ENCODE peak calls at places on chromosomes 11 and 22, in nine cellular contexts. J, D, Y, C, S, K, L, R and A are unnamed samples. For H3K9me3 and H3K4me1, the result is how much of the 10 kb centered on the place peaks cover.

GRCh38 chr22:18032455-18033101 is 8.2 kb upstream of the MICAL3 start:
- DNase-seq in J (no peak), K (no peak), R (no peak), C (no peak), L (no peak), Y (peak), S (no peak), D (peak), A (peak)

GRCh38 chr11:67694875-67695555 is 20.6 kb upstream of the ALDH3B2 start:
- DNase-seq in D (no peak), R (no peak), C (no peak), Y (no peak), S (no peak), K (no peak), L (no peak), J (no peak), A (no peak)

GRCh38 chr11:21485426-21485825 is 707.5 kb upstream of the ANO5 start:
- DNase-seq in J (no peak), C (no peak), L (no peak), D (no peak), S (no peak), R (no peak), K (no peak), Y (no peak), A (no peak)

GRCh38 chr11:126304457-126305072 is 705 bp downstream of the DCPS start:
- DNase-seq in S (no peak), J (peak), D (no peak), L (no peak), C (no peak), K (no peak), Y (no peak), R (no peak), A (no peak)

GRCh38 chr22:31124290-31124689 is 1.5 kb downstream of the INPP5J start:
- DNase-seq in L (no peak), S (no peak), R (no peak), C (no peak), D (peak), Y (no peak), J (no peak), K (peak), A (no peak)

GRCh38 chr22:36162127-36163034 is 1.8 kb upstream of the APOL3 start:
- DNase-seq in C (no peak), R (no peak), K (no peak), L (no peak), S (no peak), D (no peak), Y (no peak), J (peak), A (no peak)

GRCh38 chr11:11262171-11262920 is 90.7 kb downstream of the CSNK2A3 start:
- DNase-seq in K (no peak), J (peak), R (no peak), D (no peak), L (no peak), Y (no peak), S (no peak), C (no peak), A (no peak)

GRCh38 chr11:105667441-105667840 is 57.6 kb downstream of the GRIA4 start:
- DNase-seq in C (no peak), K (no peak), R (no peak), S (no peak), D (no peak), J (no peak), Y (no peak), L (no peak), A (no peak)

GRCh38 chr11:3218483-3219280 is at the start of gene MRGPRG:
- DNase-seq in D (no peak), C (no peak), Y (no peak), R (no peak), S (peak), L (no peak), J (no peak), K (peak), A (peak)

GRCh38 chr11:92854952-92855351 is 114.5 kb upstream of the MTNR1B start:
- DNase-seq in D (no peak), L (no peak), Y (no peak), R (no peak), K (no peak), C (no peak), J (no peak), S (no peak), A (no peak)

GRCh38 chr11:48272551-48273080 is 9.0 kb downstream of the OR4X1 start:
- DNase-seq in J (no peak), C (no peak), L (no peak), K (no peak), Y (no peak), S (no peak), D (no peak), R (no peak), A (no peak)

GRCh38 chr11:113540416-113541330 is 65.5 kb upstream of the DRD2 start:
- DNase-seq in K (no peak), R (no peak), C (peak), Y (no peak), L (no peak), D (no peak), J (no peak), S (no peak), A (no peak)

GRCh38 chr11:125129316-125129990 is 18.0 kb upstream of the TMEM218 start:
- DNase-seq in L (no peak), S (no peak), Y (no peak), J (no peak), K (no peak), D (no peak), R (no peak), C (no peak), A (no peak)
- H3K9me3 ChIP-seq in L (under half), S (under half), Y (under half), J (under half), K (under half), D (under half), R (under half), C (under half), A (under half)

GRCh38 chr11:118439656-118440055 is 3.4 kb downstream of the KMT2A start:
- DNase-seq in C (no peak), K (no peak), S (no peak), Y (no peak), R (no peak), D (no peak), L (no peak), J (no peak), A (no peak)
- H3K4me1 ChIP-seq in C (half or more), K (under half), S (under half), Y (under half), R (half or more), D (under half), L (under half), J (under half), A (under half)

DNA sequence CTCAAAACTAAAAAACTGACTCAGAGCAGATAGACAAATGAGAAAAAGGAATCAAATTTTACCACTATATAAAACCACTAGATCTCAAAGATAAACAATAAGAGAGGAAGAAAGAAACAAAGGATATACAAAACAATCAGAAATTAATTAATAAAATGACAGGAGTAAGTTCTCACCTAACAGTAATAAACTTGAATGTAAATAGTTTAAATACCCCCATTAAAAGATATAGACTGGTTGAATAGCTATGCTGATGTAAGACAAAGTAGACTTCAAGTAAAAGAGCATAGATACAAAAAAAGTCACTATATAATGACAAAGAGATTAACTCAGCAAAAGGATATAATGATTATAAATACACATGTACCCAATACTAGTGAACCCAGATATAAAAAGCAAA is 72.3 kb upstream of the GNAZ start:
- DNase-seq in K (no peak), Y (no peak), L (no peak), J (no peak), R (no peak), C (no peak), D (no peak), S (no peak), A (no peak)
- H3K9me3 ChIP-seq in K (under half), Y (under half), L (under half), J (half or more), R (under half), C (under half), D (under half), S (under half), A (under half)

GRCh38 chr22:50298937-50299656 is 8.3 kb downstream of the PLXNB2 start:
- DNase-seq in L (no peak), C (no peak), D (no peak), Y (no peak), K (no peak), R (no peak), J (no peak), S (no peak), A (no peak)
- H3K4me1 ChIP-seq in L (under half), C (under half), D (half or more), Y (half or more), K (under half), R (half or more), J (half or more), S (under half), A (under half)

GRCh38 chr22:48559647-48560388 is 1267.9 kb downstream of the BRD1 start:
- DNase-seq in K (no peak), S (no peak), C (no peak), L (no peak), J (no peak), D (no peak), R (no peak), Y (no peak), A (no peak)
- H3K9me3 ChIP-seq in K (under half), S (under half), C (under half), L (under half), J (under half), D (under half), R (under half), Y (under half), A (under half)

DNA sequence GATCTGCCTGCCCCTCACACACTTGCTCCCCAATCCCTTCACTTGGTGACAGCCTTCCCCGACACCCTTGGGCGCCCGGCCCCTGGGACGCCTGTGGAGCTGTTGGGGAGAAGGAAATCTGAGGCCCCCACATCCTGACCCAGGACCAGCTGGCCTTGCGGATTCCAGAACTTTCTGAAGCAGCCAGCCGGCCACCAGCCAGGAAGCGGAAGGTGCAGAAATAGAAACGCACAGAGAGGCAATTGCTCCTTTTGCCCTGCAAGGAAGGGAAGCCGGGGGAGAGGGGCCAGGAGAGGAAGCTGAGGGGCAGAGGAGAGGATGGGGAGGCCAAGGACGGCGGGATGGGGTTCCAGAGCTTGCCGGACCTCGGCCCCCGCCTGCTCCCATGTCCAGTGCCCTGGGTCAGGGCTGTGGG is 66.7 kb upstream of the LINC01488 start:
- DNase-seq in L (no peak), S (no peak), K (peak), R (peak), Y (no peak), J (no peak), D (no peak), C (no peak), A (no peak)
- H3K4me1 ChIP-seq in L (under half), S (under half), K (under half), R (under half), Y (under half), J (under half), D (under half), C (under half), A (under half)

GRCh38 chr11:41786087-41786486 is 326.6 kb upstream of the LRRC4C start:
- DNase-seq in L (no peak), C (no peak), D (no peak), K (no peak), R (no peak), J (no peak), S (no peak), Y (no peak), A (no peak)
- H3K9me3 ChIP-seq in L (under half), C (under half), D (under half), K (under half), R (under half), J (under half), S (under half), Y (under half), A (under half)

DNA sequence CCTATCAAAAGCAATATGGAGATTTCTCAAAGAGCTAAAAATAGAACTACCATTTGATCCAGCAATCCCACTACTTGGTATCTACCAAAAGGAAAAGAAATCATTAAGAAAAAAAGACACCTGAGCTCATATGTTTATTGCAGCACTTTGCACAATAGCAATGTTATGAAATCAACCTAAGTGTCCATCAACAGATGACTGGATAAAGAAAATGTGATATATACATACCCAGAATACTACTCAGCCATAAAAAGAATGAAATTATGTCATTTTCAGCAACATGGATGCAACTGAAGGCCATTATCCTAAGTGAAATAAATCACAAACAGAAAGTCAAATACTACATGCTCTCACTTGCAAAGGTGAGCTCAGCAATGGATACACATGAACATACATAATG is 1565.5 kb upstream of the RAG2 start:
- DNase-seq in L (no peak), Y (no peak), D (no peak), R (no peak), C (no peak), J (no peak), K (no peak), S (no peak), A (no peak)
- H3K4me1 ChIP-seq in L (under half), Y (under half), D (under half), R (under half), C (under half), J (under half), K (under half), S (under half), A (under half)